ENCODE peak calls at places on chromosomes 6 and 20, in eight cellular contexts. S, U, I, M, B, T, H and C are unnamed samples.
A peak's percentile ranks its signal among the peaks of the same experiment; 100 is the strongest.

GRCh38 chr6:159833997-159834601 is 34.0 kb downstream of the PNLDC1 start:
- DNase-seq in T (no peak), H (no peak), M (no peak), U (no peak), S (no peak), I (no peak), B (peak; percentile 33), C (no peak)

GRCh38 chr6:141510803-141511202 is 621.9 kb upstream of the GJE1 start:
- DNase-seq in M (no peak), T (no peak), S (no peak), H (no peak), B (no peak), U (no peak), I (no peak), C (no peak)

GRCh38 chr6:156844089-156844488 is 66.9 kb downstream of the ARID1B start:
- DNase-seq in T (no peak), I (no peak), U (no peak), B (no peak), M (no peak), H (no peak), S (no peak), C (no peak)

GRCh38 chr20:12837646-12838045 is 171.1 kb upstream of the SPTLC3 start:
- DNase-seq in S (no peak), U (no peak), I (no peak), B (no peak), H (no peak), T (no peak), M (no peak), C (no peak)

GRCh38 chr20:59042151-59042795 is at the start of gene PRELID3B:
- DNase-seq in H (no peak), S (no peak), T (no peak), U (peak; percentile 57), M (no peak), I (no peak), B (peak; percentile 12), C (peak; percentile 50)

GRCh38 chr6:138482816-138483215 is 16.5 kb downstream of the NHSL1 start:
- DNase-seq in T (no peak), U (no peak), B (no peak), I (no peak), H (no peak), M (no peak), S (no peak), C (no peak)

GRCh38 chr20:48527771-48528170 is 300.0 kb downstream of the PREX1 start:
- DNase-seq in H (no peak), T (no peak), U (no peak), I (no peak), B (no peak), S (no peak), M (no peak), C (no peak)

GRCh38 chr6:34242252-34243130 is 5.8 kb downstream of the HMGA1 start:
- DNase-seq in T (no peak), I (no peak), B (no peak), U (no peak), S (no peak), H (no peak), M (no peak), C (no peak)

GRCh38 chr6:166760288-166760687 is 133.2 kb upstream of the RPS6KA2 start:
- DNase-seq in M (peak; percentile 89), T (no peak), H (no peak), S (no peak), U (no peak), I (no peak), B (peak; percentile 77), C (no peak)

GRCh38 chr20:46158476-46158987 is 40.4 kb downstream of the CD40 start:
- DNase-seq in M (no peak), S (no peak), I (no peak), B (no peak), H (no peak), T (no peak), U (no peak), C (no peak)

GRCh38 chr6:100260584-100260983 is 204.1 kb downstream of the SIM1 start:
- DNase-seq in M (no peak), T (no peak), U (no peak), H (no peak), B (no peak), S (no peak), I (no peak), C (no peak)

GRCh38 chr6:144460224-144461095 is 175.3 kb downstream of the UTRN start:
- DNase-seq in T (no peak), I (no peak), U (no peak), H (no peak), B (peak; percentile 39), M (peak; percentile 73), S (no peak), C (no peak)

GRCh38 chr6:44052419-44053011 is 74.7 kb downstream of the MRPL14 start:
- DNase-seq in I (no peak), T (no peak), S (no peak), M (no peak), U (peak; percentile 59), H (no peak), B (no peak), C (peak; percentile 81)

GRCh38 chr6:87742106-87742505 is 40.1 kb upstream of the AKIRIN2 start:
- DNase-seq in U (no peak), T (no peak), H (no peak), S (no peak), I (no peak), B (peak; percentile 55), M (peak; percentile 97), C (peak; percentile 49)

GRCh38 chr6:90611543-90611864 is 24.6 kb upstream of the MAP3K7 start:
- DNase-seq in S (no peak), B (no peak), T (no peak), H (no peak), M (no peak), I (no peak), U (no peak), C (no peak)

GRCh38 chr20:1001981-1002681 is at the start of gene RSPO4:
- DNase-seq in H (no peak), I (no peak), M (no peak), T (no peak), B (no peak), S (no peak), U (peak; percentile 64), C (no peak)

GRCh38 chr20:16219182-16219581 is 354.1 kb downstream of the KIF16B start:
- DNase-seq in B (no peak), S (no peak), U (no peak), T (no peak), H (no peak), M (no peak), I (no peak), C (no peak)

GRCh38 chr6:85775883-85776282 is 133.2 kb upstream of the SYNCRIP start:
- DNase-seq in I (no peak), T (no peak), B (no peak), U (no peak), S (no peak), M (no peak), H (no peak), C (no peak)